ENCODE peak calls at places on chromosome 2, in seven cellular contexts. One of them, this sample, is unnamed.

GRCh38 chr2:229520582-229521221 is 193.7 kb downstream of the DNER start:
- DNase-seq in tibial artery: peak; percentile 45
- DNase-seq in H1: no peak
- DNase-seq in thyroid gland: no peak
- DNase-seq in HL-60: no peak
- DNase-seq in naive thymus-derived CD4-positive, alpha-beta T cell: no peak
- DNase-seq in OCI-LY7: no peak
- DNase-seq in this sample: no peak

GRCh38 chr2:217795067-217795466 is 207.7 kb downstream of the TNS1 start:
- DNase-seq in thyroid gland: no peak
- DNase-seq in naive thymus-derived CD4-positive, alpha-beta T cell: no peak
- DNase-seq in HL-60: no peak
- DNase-seq in H1: no peak
- DNase-seq in tibial artery: no peak
- DNase-seq in OCI-LY7: no peak
- DNase-seq in this sample: no peak

GRCh38 chr2:215499330-215499729 is 63.5 kb upstream of the FN1 start:
- DNase-seq in thyroid gland: no peak
- DNase-seq in HL-60: no peak
- DNase-seq in H1: no peak
- DNase-seq in naive thymus-derived CD4-positive, alpha-beta T cell: no peak
- DNase-seq in tibial artery: no peak
- DNase-seq in OCI-LY7: no peak
- DNase-seq in this sample: no peak

GRCh38 chr2:134206573-134206972 is 47.3 kb upstream of the MGAT5 start:
- DNase-seq in tibial artery: peak; percentile 62
- DNase-seq in naive thymus-derived CD4-positive, alpha-beta T cell: no peak
- DNase-seq in HL-60: no peak
- DNase-seq in H1: no peak
- DNase-seq in thyroid gland: peak; percentile 53
- DNase-seq in OCI-LY7: no peak
- DNase-seq in this sample: no peak

GRCh38 chr2:27291865-27292264 is 9.6 kb downstream of the TRIM54 start:
- DNase-seq in naive thymus-derived CD4-positive, alpha-beta T cell: no peak
- DNase-seq in H1: no peak
- DNase-seq in OCI-LY7: peak; percentile 85
- DNase-seq in tibial artery: no peak
- DNase-seq in thyroid gland: no peak
- DNase-seq in HL-60: no peak
- DNase-seq in this sample: no peak

GRCh38 chr2:31255911-31256571 is 22.1 kb downstream of the EHD3 start:
- DNase-seq in thyroid gland: no peak
- DNase-seq in HL-60: no peak
- DNase-seq in H1: no peak
- DNase-seq in tibial artery: no peak
- DNase-seq in naive thymus-derived CD4-positive, alpha-beta T cell: no peak
- DNase-seq in OCI-LY7: peak; percentile 87
- DNase-seq in this sample: no peak

GRCh38 chr2:191401287-191401686 is 156.1 kb downstream of the MYO1B start:
- DNase-seq in HL-60: no peak
- DNase-seq in H1: no peak
- DNase-seq in naive thymus-derived CD4-positive, alpha-beta T cell: no peak
- DNase-seq in OCI-LY7: no peak
- DNase-seq in thyroid gland: no peak
- DNase-seq in tibial artery: no peak
- DNase-seq in this sample: no peak

GRCh38 chr2:234795974-234796690 is 155.7 kb upstream of the SH3BP4 start:
- DNase-seq in thyroid gland: no peak
- DNase-seq in tibial artery: no peak
- DNase-seq in OCI-LY7: no peak
- DNase-seq in H1: no peak
- DNase-seq in naive thymus-derived CD4-positive, alpha-beta T cell: no peak
- DNase-seq in HL-60: no peak
- DNase-seq in this sample: no peak

GRCh38 chr2:29322011-29322410 is 206.8 kb downstream of the CLIP4 start:
- DNase-seq in tibial artery: no peak
- DNase-seq in HL-60: no peak
- DNase-seq in naive thymus-derived CD4-positive, alpha-beta T cell: no peak
- DNase-seq in H1: no peak
- DNase-seq in thyroid gland: no peak
- DNase-seq in OCI-LY7: no peak
- DNase-seq in this sample: no peak

GRCh38 chr2:18436408-18437077 is 123.9 kb downstream of the RDH14 start:
- DNase-seq in HL-60: no peak
- DNase-seq in H1: no peak
- DNase-seq in naive thymus-derived CD4-positive, alpha-beta T cell: no peak
- DNase-seq in thyroid gland: no peak
- DNase-seq in OCI-LY7: no peak
- DNase-seq in tibial artery: no peak
- DNase-seq in this sample: no peak

GRCh38 chr2:16719409-16719808 is 53.8 kb upstream of the CYRIA start:
- DNase-seq in H1: no peak
- DNase-seq in tibial artery: no peak
- DNase-seq in naive thymus-derived CD4-positive, alpha-beta T cell: no peak
- DNase-seq in OCI-LY7: no peak
- DNase-seq in thyroid gland: no peak
- DNase-seq in HL-60: no peak
- DNase-seq in this sample: no peak

GRCh38 chr2:21043744-21044532 is at the start of gene APOB:
- DNase-seq in tibial artery: no peak
- DNase-seq in H1: no peak
- DNase-seq in naive thymus-derived CD4-positive, alpha-beta T cell: no peak
- DNase-seq in OCI-LY7: no peak
- DNase-seq in thyroid gland: no peak
- DNase-seq in HL-60: no peak
- DNase-seq in this sample: no peak

GRCh38 chr2:67840460-67841068 is 222.2 kb downstream of the C1D start:
- DNase-seq in naive thymus-derived CD4-positive, alpha-beta T cell: peak; percentile 2
- DNase-seq in HL-60: peak; percentile 42
- DNase-seq in OCI-LY7: peak; percentile 65
- DNase-seq in thyroid gland: peak; percentile 80
- DNase-seq in tibial artery: peak; percentile 35
- DNase-seq in H1: peak; percentile 39
- DNase-seq in this sample: peak; percentile 31

GRCh38 chr2:66279024-66279423 is 155.9 kb upstream of the MEIS1 start:
- DNase-seq in OCI-LY7: no peak
- DNase-seq in HL-60: no peak
- DNase-seq in H1: no peak
- DNase-seq in naive thymus-derived CD4-positive, alpha-beta T cell: no peak
- DNase-seq in tibial artery: no peak
- DNase-seq in thyroid gland: no peak
- DNase-seq in this sample: no peak

GRCh38 chr2:145286716-145287115 is 766.8 kb upstream of the ZEB2 start:
- DNase-seq in HL-60: no peak
- DNase-seq in H1: no peak
- DNase-seq in tibial artery: no peak
- DNase-seq in thyroid gland: no peak
- DNase-seq in OCI-LY7: no peak
- DNase-seq in naive thymus-derived CD4-positive, alpha-beta T cell: no peak
- DNase-seq in this sample: no peak

GRCh38 chr2:219542931-219543595 is 546 bp downstream of the CHPF start:
- DNase-seq in tibial artery: no peak
- DNase-seq in naive thymus-derived CD4-positive, alpha-beta T cell: no peak
- DNase-seq in H1: no peak
- DNase-seq in HL-60: no peak
- DNase-seq in OCI-LY7: no peak
- DNase-seq in thyroid gland: peak; percentile 65
- DNase-seq in this sample: no peak

GRCh38 chr2:145203931-145204330 is 684.0 kb upstream of the ZEB2 start:
- DNase-seq in H1: no peak
- DNase-seq in tibial artery: no peak
- DNase-seq in thyroid gland: no peak
- DNase-seq in naive thymus-derived CD4-positive, alpha-beta T cell: no peak
- DNase-seq in HL-60: no peak
- DNase-seq in OCI-LY7: no peak
- DNase-seq in this sample: no peak

GRCh38 chr2:25041307-25041927 is 459 bp upstream of the EFR3B start:
- DNase-seq in OCI-LY7: peak; percentile 12
- DNase-seq in HL-60: peak; percentile 11
- DNase-seq in tibial artery: peak; percentile 29
- DNase-seq in H1: peak; percentile 57
- DNase-seq in thyroid gland: peak; percentile 89
- DNase-seq in naive thymus-derived CD4-positive, alpha-beta T cell: peak; percentile 24
- DNase-seq in this sample: no peak

GRCh38 chr2:13714466-13714865 is 918.1 kb upstream of the LRATD1 start:
- DNase-seq in H1: no peak
- DNase-seq in HL-60: no peak
- DNase-seq in OCI-LY7: no peak
- DNase-seq in tibial artery: no peak
- DNase-seq in thyroid gland: no peak
- DNase-seq in naive thymus-derived CD4-positive, alpha-beta T cell: no peak
- DNase-seq in this sample: no peak

GRCh38 chr2:168084267-168084781 is 163.1 kb downstream of the STK39 start:
- DNase-seq in thyroid gland: no peak
- DNase-seq in H1: no peak
- DNase-seq in HL-60: no peak
- DNase-seq in OCI-LY7: no peak
- DNase-seq in naive thymus-derived CD4-positive, alpha-beta T cell: no peak
- DNase-seq in tibial artery: no peak
- DNase-seq in this sample: no peak

DNA sequence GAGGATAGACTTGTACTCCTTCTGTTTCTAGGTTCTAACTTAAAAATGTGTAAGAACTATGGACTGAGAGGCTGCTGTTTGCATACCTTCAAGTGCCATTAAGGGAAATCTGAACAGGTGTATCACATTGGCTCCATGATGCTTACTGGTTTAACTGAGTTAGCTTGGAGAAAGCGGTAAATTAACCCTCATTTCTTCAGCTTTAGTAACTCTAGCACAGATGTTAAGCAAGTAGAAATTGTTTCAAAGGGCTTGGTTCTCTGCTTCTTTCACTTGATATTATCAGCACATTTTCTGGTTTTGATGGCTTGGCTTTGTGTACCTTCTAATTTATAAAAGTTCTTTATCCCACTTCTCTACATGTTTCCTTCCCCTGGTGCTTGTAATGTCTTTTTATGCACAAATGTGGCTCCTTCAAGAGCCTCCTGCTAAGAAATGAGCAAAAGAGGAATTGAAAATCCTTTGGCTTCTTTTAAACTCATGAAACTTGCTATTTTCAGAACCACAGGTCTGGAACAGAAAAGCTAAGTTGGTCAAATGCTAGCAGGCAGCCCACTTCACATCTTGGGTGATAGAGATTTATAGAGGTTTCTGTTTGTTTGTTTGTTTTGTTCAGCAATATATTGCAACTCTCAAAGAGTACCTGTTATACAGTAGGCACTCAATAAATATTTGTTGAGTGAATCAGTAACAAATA is 249.9 kb upstream of the THUMPD2 start:
- DNase-seq in HL-60: no peak
- DNase-seq in tibial artery: no peak
- DNase-seq in thyroid gland: no peak
- DNase-seq in naive thymus-derived CD4-positive, alpha-beta T cell: no peak
- DNase-seq in H1: no peak
- DNase-seq in OCI-LY7: peak; percentile 82
- DNase-seq in this sample: no peak
- H3K4me3 ChIP-seq in HL-60: no peak overlapping the region
- H3K4me3 ChIP-seq in tibial artery: no peak overlapping the region
- H3K4me3 ChIP-seq in thyroid gland: no peak overlapping the region
- H3K4me3 ChIP-seq in naive thymus-derived CD4-positive, alpha-beta T cell: no peak overlapping the region
- H3K4me3 ChIP-seq in H1: no peak overlapping the region
- H3K4me3 ChIP-seq in OCI-LY7: peak overlapping the region; percentile 15
- H3K4me3 ChIP-seq in this sample: no peak overlapping the region

DNA sequence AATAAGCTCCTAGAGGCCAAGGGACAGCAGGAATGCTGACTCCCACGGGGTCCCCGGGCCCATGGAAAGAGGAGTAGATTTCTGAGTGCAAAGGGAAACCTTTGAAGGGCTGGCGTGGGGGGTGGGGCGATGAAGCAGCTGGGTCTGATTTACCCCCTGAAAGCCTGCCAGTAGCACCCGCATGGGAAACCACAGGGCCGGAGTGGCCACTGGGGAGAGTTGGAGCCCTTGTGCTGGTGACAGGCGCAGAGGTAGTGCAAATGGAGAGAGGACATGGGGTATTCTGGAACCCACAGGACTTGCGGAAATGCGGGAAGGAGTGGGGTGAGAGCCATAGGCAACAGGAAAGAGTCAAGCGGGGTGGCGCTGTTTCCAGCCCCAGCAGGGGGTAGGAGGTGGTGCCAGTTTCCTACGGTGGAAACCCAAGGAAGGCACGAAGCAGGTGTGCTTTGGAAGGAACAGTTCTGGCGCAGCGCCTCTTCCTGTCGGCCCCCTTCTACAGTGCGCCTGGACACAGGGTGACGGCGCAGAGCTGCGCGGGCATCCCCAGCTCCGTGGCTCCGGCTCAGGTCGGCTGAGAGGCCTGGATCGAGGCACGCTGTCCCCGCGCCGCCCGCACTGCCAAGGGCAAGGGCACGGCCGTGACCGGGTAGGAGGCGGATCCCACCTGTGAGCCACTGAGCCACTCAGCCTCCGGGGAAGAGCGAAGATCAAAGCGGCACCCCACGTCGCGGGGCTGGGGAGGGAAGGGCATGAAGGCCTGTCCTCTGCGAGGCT is 149.0 kb upstream of the GLI2 start:
- DNase-seq in tibial artery: no peak
- DNase-seq in H1: no peak
- DNase-seq in HL-60: no peak
- DNase-seq in OCI-LY7: no peak
- DNase-seq in naive thymus-derived CD4-positive, alpha-beta T cell: no peak
- DNase-seq in thyroid gland: peak; percentile 70
- DNase-seq in this sample: no peak
- H3K4me3 ChIP-seq in tibial artery: no peak overlapping the region
- H3K4me3 ChIP-seq in H1: peak overlapping the region; percentile 44
- H3K4me3 ChIP-seq in HL-60: no peak overlapping the region
- H3K4me3 ChIP-seq in OCI-LY7: no peak overlapping the region
- H3K4me3 ChIP-seq in naive thymus-derived CD4-positive, alpha-beta T cell: no peak overlapping the region
- H3K4me3 ChIP-seq in thyroid gland: no peak overlapping the region
- H3K4me3 ChIP-seq in this sample: no peak overlapping the region

DNA sequence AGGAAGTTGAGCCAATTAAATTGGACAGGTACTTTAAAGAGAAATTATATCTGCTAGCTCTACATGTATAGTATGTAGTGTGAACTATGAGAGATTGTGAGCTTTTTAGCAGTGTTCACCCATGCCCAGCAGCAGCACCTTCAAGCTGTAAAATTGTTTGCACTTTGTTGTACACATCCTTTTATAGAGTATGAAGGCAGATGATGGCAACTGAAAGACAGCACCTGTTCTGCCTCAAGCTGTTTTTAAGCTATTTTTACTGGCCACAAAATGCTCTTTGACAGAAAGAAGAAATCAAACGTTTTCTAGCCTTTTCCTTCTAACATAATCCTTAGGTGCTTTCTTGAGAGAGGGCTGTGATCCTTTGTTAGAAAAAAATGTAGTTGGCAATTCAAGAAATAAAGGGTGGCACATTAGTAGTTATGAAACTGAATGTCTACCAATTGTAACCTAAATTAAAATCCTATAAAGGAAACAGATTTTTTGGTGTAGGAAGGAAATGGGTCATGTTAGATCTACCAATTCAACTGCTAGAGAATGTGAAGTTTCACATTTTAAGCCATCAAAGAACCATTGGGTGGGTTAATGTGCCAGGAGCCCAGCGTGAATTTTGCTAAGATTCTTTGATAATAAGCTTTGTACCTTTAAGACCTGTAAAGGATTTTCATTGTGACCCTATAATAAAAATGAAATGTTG is 59.5 kb downstream of the R3HDM1 start:
- DNase-seq in H1: no peak
- DNase-seq in thyroid gland: no peak
- DNase-seq in HL-60: no peak
- DNase-seq in OCI-LY7: peak; percentile 69
- DNase-seq in naive thymus-derived CD4-positive, alpha-beta T cell: peak; percentile 51
- DNase-seq in tibial artery: no peak
- DNase-seq in this sample: no peak
- H3K4me3 ChIP-seq in H1: no peak overlapping the region
- H3K4me3 ChIP-seq in thyroid gland: no peak overlapping the region
- H3K4me3 ChIP-seq in HL-60: no peak overlapping the region
- H3K4me3 ChIP-seq in OCI-LY7: no peak overlapping the region
- H3K4me3 ChIP-seq in naive thymus-derived CD4-positive, alpha-beta T cell: no peak overlapping the region
- H3K4me3 ChIP-seq in tibial artery: no peak overlapping the region
- H3K4me3 ChIP-seq in this sample: no peak overlapping the region

GRCh38 chr2:123839326-123839725 is 185.8 kb upstream of the CNTNAP5 start:
- DNase-seq in naive thymus-derived CD4-positive, alpha-beta T cell: no peak
- DNase-seq in HL-60: no peak
- DNase-seq in H1: no peak
- DNase-seq in thyroid gland: no peak
- DNase-seq in OCI-LY7: no peak
- DNase-seq in tibial artery: no peak
- DNase-seq in this sample: no peak
- H3K4me3 ChIP-seq in naive thymus-derived CD4-positive, alpha-beta T cell: no peak overlapping the region
- H3K4me3 ChIP-seq in HL-60: no peak overlapping the region
- H3K4me3 ChIP-seq in H1: no peak overlapping the region
- H3K4me3 ChIP-seq in thyroid gland: no peak overlapping the region
- H3K4me3 ChIP-seq in OCI-LY7: no peak overlapping the region
- H3K4me3 ChIP-seq in tibial artery: no peak overlapping the region
- H3K4me3 ChIP-seq in this sample: no peak overlapping the region